ENCODE peak calls at places on chromosomes 11 and 22, in five cellular contexts. One of them, this sample, is unnamed. For H3K27me3 and H3K36me3, the result is how much of the 10 kb centered on the place peaks cover.

GRCh38 chr11:134170909-134171281 is 52.9 kb downstream of the NCAPD3 start:
- DNase-seq in right atrium auricular region: no peak
- DNase-seq in mesendoderm: peak
- DNase-seq in Karpas-422: no peak
- DNase-seq in esophagus squamous epithelium: no peak
- DNase-seq in this sample: no peak

GRCh38 chr11:19734171-19734570 is 21.5 kb downstream of the NAV2 start:
- DNase-seq in right atrium auricular region: no peak
- DNase-seq in mesendoderm: no peak
- DNase-seq in Karpas-422: no peak
- DNase-seq in esophagus squamous epithelium: no peak
- DNase-seq in this sample: no peak

GRCh38 chr11:6640985-6641701 is 14.5 kb downstream of the DCHS1 start:
- DNase-seq in right atrium auricular region: no peak
- DNase-seq in mesendoderm: no peak
- DNase-seq in Karpas-422: no peak
- DNase-seq in esophagus squamous epithelium: no peak
- DNase-seq in this sample: no peak

GRCh38 chr11:65444314-65445051 is 21.9 kb downstream of the NEAT1 start:
- DNase-seq in right atrium auricular region: peak
- DNase-seq in mesendoderm: no peak
- DNase-seq in Karpas-422: peak
- DNase-seq in esophagus squamous epithelium: no peak
- DNase-seq in this sample: no peak

GRCh38 chr11:27916541-27917100 is 191.3 kb downstream of the KIF18A start:
- DNase-seq in right atrium auricular region: no peak
- DNase-seq in mesendoderm: no peak
- DNase-seq in Karpas-422: no peak
- DNase-seq in esophagus squamous epithelium: no peak
- DNase-seq in this sample: no peak

GRCh38 chr22:44683237-44683636 is 18.8 kb upstream of the PRR5 start:
- DNase-seq in right atrium auricular region: no peak
- DNase-seq in mesendoderm: no peak
- DNase-seq in Karpas-422: no peak
- DNase-seq in esophagus squamous epithelium: no peak
- DNase-seq in this sample: no peak

GRCh38 chr11:17547051-17547577 is at the start of gene OTOG:
- DNase-seq in right atrium auricular region: no peak
- DNase-seq in mesendoderm: peak
- DNase-seq in Karpas-422: no peak
- DNase-seq in esophagus squamous epithelium: no peak
- DNase-seq in this sample: peak

GRCh38 chr11:14376920-14377319 is 17.9 kb upstream of the RRAS2 start:
- DNase-seq in right atrium auricular region: no peak
- DNase-seq in mesendoderm: no peak
- DNase-seq in Karpas-422: no peak
- DNase-seq in esophagus squamous epithelium: no peak
- DNase-seq in this sample: no peak

GRCh38 chr22:24466831-24467249 is 28.3 kb upstream of the UPB1 start:
- DNase-seq in right atrium auricular region: no peak
- DNase-seq in mesendoderm: no peak
- DNase-seq in Karpas-422: peak
- DNase-seq in esophagus squamous epithelium: no peak
- DNase-seq in this sample: no peak

GRCh38 chr11:44110231-44110679 is 14.8 kb downstream of the EXT2 start:
- DNase-seq in right atrium auricular region: no peak
- DNase-seq in mesendoderm: peak
- DNase-seq in Karpas-422: peak
- DNase-seq in esophagus squamous epithelium: no peak
- DNase-seq in this sample: peak

GRCh38 chr11:124717421-124717785 is 22.3 kb upstream of the NRGN start:
- DNase-seq in right atrium auricular region: no peak
- DNase-seq in mesendoderm: no peak
- DNase-seq in Karpas-422: no peak
- DNase-seq in esophagus squamous epithelium: no peak
- DNase-seq in this sample: no peak

GRCh38 chr11:62489204-62489603 is 57.4 kb downstream of the AHNAK start:
- DNase-seq in right atrium auricular region: no peak
- DNase-seq in mesendoderm: no peak
- DNase-seq in Karpas-422: no peak
- DNase-seq in esophagus squamous epithelium: no peak
- DNase-seq in this sample: no peak

GRCh38 chr11:29282088-29282487 is 734.7 kb downstream of the KCNA4 start:
- DNase-seq in right atrium auricular region: no peak
- DNase-seq in mesendoderm: peak
- DNase-seq in Karpas-422: no peak
- DNase-seq in esophagus squamous epithelium: no peak
- DNase-seq in this sample: no peak

GRCh38 chr11:4808476-4808875 is 4.3 kb upstream of the OR52R1 start:
- DNase-seq in right atrium auricular region: no peak
- DNase-seq in mesendoderm: no peak
- DNase-seq in Karpas-422: no peak
- DNase-seq in esophagus squamous epithelium: no peak
- DNase-seq in this sample: no peak

GRCh38 chr11:1126491-1126926 is 31.2 kb upstream of the MUC5AC start:
- DNase-seq in right atrium auricular region: no peak
- DNase-seq in mesendoderm: no peak
- DNase-seq in Karpas-422: no peak
- DNase-seq in esophagus squamous epithelium: no peak
- DNase-seq in this sample: no peak

GRCh38 chr11:62431171-62431895 is 12.5 kb downstream of the SCGB1A1 start:
- DNase-seq in right atrium auricular region: no peak
- DNase-seq in mesendoderm: no peak
- DNase-seq in Karpas-422: no peak
- DNase-seq in esophagus squamous epithelium: no peak
- DNase-seq in this sample: no peak

GRCh38 chr11:103907548-103908455 is 128.6 kb upstream of the DDI1 start:
- DNase-seq in right atrium auricular region: no peak
- DNase-seq in mesendoderm: no peak
- DNase-seq in Karpas-422: peak
- DNase-seq in esophagus squamous epithelium: no peak
- DNase-seq in this sample: no peak

GRCh38 chr11:3341298-3341697 is 37.6 kb downstream of the ZNF195 start:
- DNase-seq in right atrium auricular region: no peak
- DNase-seq in mesendoderm: peak
- DNase-seq in Karpas-422: peak
- DNase-seq in esophagus squamous epithelium: no peak
- DNase-seq in this sample: peak

GRCh38 chr11:72243567-72244316 is at the start of gene PHOX2A:
- DNase-seq in right atrium auricular region: no peak
- DNase-seq in mesendoderm: no peak
- DNase-seq in Karpas-422: no peak
- DNase-seq in esophagus squamous epithelium: no peak
- DNase-seq in this sample: no peak

GRCh38 chr11:61832207-61832606 is 4.1 kb downstream of the FADS2 start:
- DNase-seq in right atrium auricular region: no peak
- DNase-seq in mesendoderm: no peak
- DNase-seq in Karpas-422: no peak
- DNase-seq in esophagus squamous epithelium: no peak
- DNase-seq in this sample: no peak

GRCh38 chr11:116638463-116638862 is 134.3 kb downstream of the BUD13 start:
- DNase-seq in right atrium auricular region: no peak
- DNase-seq in mesendoderm: no peak
- DNase-seq in Karpas-422: no peak
- DNase-seq in esophagus squamous epithelium: no peak
- DNase-seq in this sample: no peak

GRCh38 chr11:1036303-1036923 is at the start of gene MUC6:
- DNase-seq in right atrium auricular region: no peak
- DNase-seq in mesendoderm: no peak
- DNase-seq in Karpas-422: no peak
- DNase-seq in esophagus squamous epithelium: no peak
- DNase-seq in this sample: no peak

GRCh38 chr11:121291896-121292502 is 572 bp upstream of the SC5D start:
- DNase-seq in right atrium auricular region: peak
- DNase-seq in mesendoderm: peak
- DNase-seq in Karpas-422: peak
- DNase-seq in esophagus squamous epithelium: no peak
- DNase-seq in this sample: peak

GRCh38 chr11:123431619-123432018 is 1.6 kb downstream of the GRAMD1B start:
- DNase-seq in right atrium auricular region: no peak
- DNase-seq in mesendoderm: peak
- DNase-seq in Karpas-422: no peak
- DNase-seq in esophagus squamous epithelium: no peak
- DNase-seq in this sample: peak

GRCh38 chr11:123428221-123428631 is 1.8 kb upstream of the GRAMD1B start:
- DNase-seq in right atrium auricular region: no peak
- DNase-seq in mesendoderm: no peak
- DNase-seq in Karpas-422: no peak
- DNase-seq in esophagus squamous epithelium: no peak
- DNase-seq in this sample: no peak

GRCh38 chr11:123430736-123431356 is 777 bp downstream of the GRAMD1B start:
- DNase-seq in right atrium auricular region: peak
- DNase-seq in mesendoderm: peak
- DNase-seq in Karpas-422: no peak
- DNase-seq in esophagus squamous epithelium: no peak
- DNase-seq in this sample: peak

GRCh38 chr11:123429336-123429735 is 733 bp upstream of the GRAMD1B start:
- DNase-seq in right atrium auricular region: no peak
- DNase-seq in mesendoderm: no peak
- DNase-seq in Karpas-422: no peak
- DNase-seq in esophagus squamous epithelium: no peak
- DNase-seq in this sample: no peak

DNA sequence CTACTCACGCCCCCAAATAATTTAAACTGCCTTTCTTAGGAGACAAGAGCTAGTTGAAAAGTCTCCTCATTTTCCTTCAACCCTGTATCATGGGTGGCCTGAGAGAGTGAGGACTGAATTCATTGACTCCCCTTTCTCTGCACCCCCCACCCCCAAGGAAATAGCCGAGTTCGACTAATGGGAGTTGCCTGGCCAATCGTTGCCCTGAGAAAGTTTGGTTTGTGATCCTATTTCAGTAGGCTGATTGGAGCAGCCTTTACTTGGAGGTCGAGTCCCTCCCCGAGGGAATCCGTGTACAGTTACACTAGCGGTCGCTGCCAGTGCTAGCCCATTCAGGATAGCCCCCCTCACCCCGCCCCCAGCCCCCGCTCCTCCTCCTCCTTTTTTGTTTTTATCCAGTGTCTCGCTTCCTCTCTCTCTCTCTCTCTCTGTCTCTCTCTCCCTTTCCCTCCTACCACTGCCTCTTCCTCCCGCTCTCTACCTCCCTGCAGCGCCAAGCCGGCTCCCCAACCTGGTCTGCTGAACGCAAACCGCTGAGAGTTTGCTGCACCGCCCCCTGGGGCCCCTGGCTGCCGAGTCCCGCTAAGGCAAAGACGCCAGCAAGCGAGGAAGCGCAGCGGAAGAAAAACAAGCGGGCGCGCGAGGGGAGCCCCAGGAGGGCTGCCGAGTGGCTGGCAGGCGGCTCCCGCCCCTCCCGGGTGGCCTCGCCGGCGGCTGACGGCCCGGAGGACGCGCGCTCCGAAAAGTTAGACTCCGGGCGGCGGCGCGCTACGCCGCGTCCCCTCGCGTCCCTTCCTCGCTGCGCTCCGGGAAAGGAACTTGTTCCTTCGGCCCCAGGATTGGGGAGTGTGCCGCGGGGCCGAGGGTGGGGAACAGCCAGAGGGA is at the start of gene GRAMD1B:
- DNase-seq in right atrium auricular region: no peak
- DNase-seq in mesendoderm: peak
- DNase-seq in Karpas-422: no peak
- DNase-seq in esophagus squamous epithelium: no peak
- DNase-seq in this sample: peak
- H3K27me3 ChIP-seq in right atrium auricular region: under half
- H3K27me3 ChIP-seq in mesendoderm: under half
- H3K27me3 ChIP-seq in Karpas-422: under half
- H3K27me3 ChIP-seq in esophagus squamous epithelium: under half
- H3K27me3 ChIP-seq in this sample: under half

GRCh38 chr11:33761471-33761870 is 12.8 kb downstream of the FBXO3 start:
- DNase-seq in right atrium auricular region: no peak
- DNase-seq in mesendoderm: no peak
- DNase-seq in Karpas-422: no peak
- DNase-seq in esophagus squamous epithelium: no peak
- DNase-seq in this sample: no peak
- H3K36me3 ChIP-seq in right atrium auricular region: half or more
- H3K36me3 ChIP-seq in mesendoderm: under half
- H3K36me3 ChIP-seq in Karpas-422: under half
- H3K36me3 ChIP-seq in esophagus squamous epithelium: under half
- H3K36me3 ChIP-seq in this sample: under half

DNA sequence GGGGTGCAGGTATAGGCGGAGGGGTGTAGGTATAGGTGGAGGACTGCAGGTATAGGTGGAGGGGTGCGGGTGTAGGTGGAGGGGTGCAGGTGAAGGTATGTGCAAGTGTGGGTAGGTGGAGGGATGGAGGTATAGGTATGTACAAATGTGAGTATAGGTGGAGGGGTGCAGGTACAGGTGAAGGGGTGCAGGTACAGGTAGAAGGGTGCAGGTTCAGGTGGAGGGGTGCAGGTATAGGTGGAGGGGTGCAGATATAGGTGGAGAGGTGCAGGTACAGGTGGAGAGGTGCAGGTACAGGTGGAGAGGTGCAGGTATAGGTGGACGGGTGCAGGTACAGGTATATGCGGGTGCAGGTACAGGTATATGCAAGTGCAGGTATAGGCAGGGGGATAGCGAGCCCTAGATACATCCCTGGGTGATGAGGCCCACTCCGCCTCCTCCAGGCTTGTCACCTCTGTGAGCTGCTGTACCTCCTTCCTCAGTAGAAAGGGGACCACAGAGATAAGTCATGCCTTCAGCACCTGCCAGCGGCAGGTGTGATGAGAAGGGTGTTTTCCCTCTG is 17.2 kb downstream of the LINC01488 start:
- DNase-seq in right atrium auricular region: no peak
- DNase-seq in mesendoderm: no peak
- DNase-seq in Karpas-422: no peak
- DNase-seq in esophagus squamous epithelium: no peak
- DNase-seq in this sample: no peak
- H3K27me3 ChIP-seq in right atrium auricular region: under half
- H3K27me3 ChIP-seq in mesendoderm: under half
- H3K27me3 ChIP-seq in Karpas-422: under half
- H3K27me3 ChIP-seq in esophagus squamous epithelium: under half
- H3K27me3 ChIP-seq in this sample: under half

GRCh38 chr11:93685196-93685595 is 23.7 kb downstream of the CEP295 start:
- DNase-seq in right atrium auricular region: no peak
- DNase-seq in mesendoderm: no peak
- DNase-seq in Karpas-422: no peak
- DNase-seq in esophagus squamous epithelium: no peak
- DNase-seq in this sample: no peak

GRCh38 chr11:93689166-93689734 is 27.8 kb downstream of the CEP295 start:
- DNase-seq in right atrium auricular region: no peak
- DNase-seq in mesendoderm: no peak
- DNase-seq in Karpas-422: no peak
- DNase-seq in esophagus squamous epithelium: no peak
- DNase-seq in this sample: no peak

GRCh38 chr11:93686226-93686625 is 24.7 kb downstream of the CEP295 start:
- DNase-seq in right atrium auricular region: no peak
- DNase-seq in mesendoderm: no peak
- DNase-seq in Karpas-422: no peak
- DNase-seq in esophagus squamous epithelium: no peak
- DNase-seq in this sample: no peak

DNA sequence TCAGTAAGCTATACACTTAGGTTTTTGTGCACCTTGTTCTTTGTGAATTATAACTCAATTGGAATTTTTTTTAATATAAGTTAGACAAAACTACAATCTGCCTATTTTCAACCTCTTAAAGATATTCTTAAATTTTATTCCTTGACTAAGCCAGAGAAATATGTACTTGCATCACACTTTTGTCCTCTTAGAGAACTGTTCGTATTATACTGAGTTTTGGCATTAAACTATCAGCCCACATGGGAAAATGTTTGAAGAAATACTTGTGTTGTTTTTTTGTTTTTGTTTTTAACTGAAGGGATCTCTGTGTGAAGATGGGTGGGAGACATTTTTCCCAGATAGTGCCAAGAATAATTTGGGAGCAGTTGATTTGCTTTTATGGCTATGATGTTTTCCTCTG is 25.3 kb downstream of the CEP295 start:
- DNase-seq in right atrium auricular region: no peak
- DNase-seq in mesendoderm: no peak
- DNase-seq in Karpas-422: no peak
- DNase-seq in esophagus squamous epithelium: no peak
- DNase-seq in this sample: no peak
- H3K36me3 ChIP-seq in right atrium auricular region: under half
- H3K36me3 ChIP-seq in mesendoderm: under half
- H3K36me3 ChIP-seq in Karpas-422: half or more
- H3K36me3 ChIP-seq in esophagus squamous epithelium: under half
- H3K36me3 ChIP-seq in this sample: under half